ENCODE peak calls at places on chromosomes 11 and 22, in eight cellular contexts. N is sigmoid colon; H is SJCRH30; G is CD8-positive, alpha-beta T cell; E is heart left ventricle; L is fibroblast of lung; Z is endodermal cell; J is left ventricle myocardium inferior. S is an unnamed sample.

GRCh38 chr11:46253258-46254134 is 24.0 kb upstream of the CREB3L1 start:
- DNase-seq in N (no peak), H (no peak), G (no peak), E (no peak), L (no peak), Z (no peak), J (no peak), S (no peak)

GRCh38 chr11:130642994-130643393 is 194.5 kb downstream of the ADAMTS15 start:
- DNase-seq in N (no peak), H (no peak), G (no peak), E (no peak), L (no peak), Z (peak; percentile 58), J (no peak), S (no peak)

GRCh38 chr11:18754308-18754707 is 28.3 kb upstream of the IGSF22 start:
- DNase-seq in N (no peak), H (no peak), G (no peak), E (no peak), L (peak; percentile 59), Z (no peak), J (no peak), S (no peak)

GRCh38 chr11:1868056-1868635 is 15.3 kb downstream of the LSP1 start:
- DNase-seq in N (no peak), H (no peak), G (no peak), E (no peak), L (no peak), Z (no peak), J (peak; percentile 15), S (no peak)

GRCh38 chr11:126853732-126854131 is 146.8 kb downstream of the KIRREL3 start:
- DNase-seq in N (no peak), H (no peak), G (no peak), E (no peak), L (peak; percentile 63), Z (no peak), J (no peak), S (no peak)

GRCh38 chr11:77487790-77488189 is 13.9 kb upstream of the PAK1 start:
- DNase-seq in N (no peak), H (no peak), G (no peak), E (no peak), L (no peak), Z (no peak), J (no peak), S (no peak)

GRCh38 chr11:42422094-42422493 is 889.7 kb upstream of the API5 start:
- DNase-seq in N (no peak), H (no peak), G (no peak), E (no peak), L (peak; percentile 68), Z (no peak), J (no peak), S (no peak)

GRCh38 chr11:69444381-69445130 is 36.9 kb upstream of the LINC01488 start:
- DNase-seq in N (peak; percentile 90), H (no peak), G (no peak), E (peak; percentile 76), L (peak; percentile 90), Z (peak; percentile 91), J (peak; percentile 70), S (peak; percentile 86)

GRCh38 chr11:122697636-122698167 is 42.2 kb downstream of the UBASH3B start:
- DNase-seq in N (no peak), H (no peak), G (peak; percentile 65), E (no peak), L (peak; percentile 65), Z (no peak), J (no peak), S (no peak)

GRCh38 chr22:36077261-36077660 is 48.6 kb upstream of the RBFOX2 start:
- DNase-seq in N (no peak), H (no peak), G (no peak), E (no peak), L (peak; percentile 40), Z (no peak), J (no peak), S (no peak)

GRCh38 chr11:1176224-1177019 is 18.7 kb downstream of the MUC5AC start:
- DNase-seq in N (no peak), H (no peak), G (no peak), E (no peak), L (no peak), Z (no peak), J (no peak), S (no peak)

GRCh38 chr11:19714387-19715363 is 2.0 kb downstream of the NAV2 start:
- DNase-seq in N (peak; percentile 84), H (peak; percentile 27), G (no peak), E (peak; percentile 81), L (peak; percentile 89), Z (peak; percentile 78), J (peak; percentile 53), S (peak; percentile 71)

GRCh38 chr11:123144707-123145106 is 50.3 kb downstream of the CLMP start:
- DNase-seq in N (no peak), H (no peak), G (no peak), E (no peak), L (no peak), Z (no peak), J (no peak), S (no peak)

GRCh38 chr11:106463796-106464201 is 386.3 kb downstream of the AASDHPPT start:
- DNase-seq in N (no peak), H (no peak), G (no peak), E (no peak), L (peak; percentile 66), Z (no peak), J (no peak), S (no peak)

GRCh38 chr11:1499899-1500298 is 13.3 kb upstream of the MOB2 start:
- DNase-seq in N (peak; percentile 53), H (no peak), G (no peak), E (no peak), L (no peak), Z (no peak), J (no peak), S (no peak)

GRCh38 chr22:46842606-46843005 is 80.2 kb downstream of the TBC1D22A start:
- DNase-seq in N (peak; percentile 76), H (no peak), G (no peak), E (no peak), L (no peak), Z (peak; percentile 27), J (no peak), S (no peak)

GRCh38 chr11:85752890-85753581 is 57.9 kb downstream of the SYTL2 start:
- DNase-seq in N (no peak), H (no peak), G (peak; percentile 97), E (peak; percentile 24), L (no peak), Z (no peak), J (no peak), S (no peak)

GRCh38 chr22:41285820-41286638 is at the start of gene RANGAP1:
- DNase-seq in N (peak; percentile 98), H (peak; percentile 97), G (peak; percentile 99), E (peak; percentile 98), L (peak; percentile 98), Z (peak; percentile 99), J (peak; percentile 98), S (peak; percentile 96)
- H3K4me1 ChIP-seq in N (peaks cover 18% of the 10 kb centered on the region), H (peaks cover 15% of the 10 kb centered on the region), G (peaks cover 15% of the 10 kb centered on the region), E (peaks cover 14% of the 10 kb centered on the region), L (peaks cover 27% of the 10 kb centered on the region), Z (peaks cover 21% of the 10 kb centered on the region), J (peaks cover 29% of the 10 kb centered on the region), S (peaks cover 14% of the 10 kb centered on the region)

GRCh38 chr11:64449381-64450167 is 90.6 kb downstream of the RPS6KA4 start:
- DNase-seq in N (peak; percentile 66), H (peak; percentile 84), G (peak; percentile 69), E (peak; percentile 52), L (peak; percentile 29), Z (peak; percentile 95), J (peak; percentile 36), S (no peak)
- H3K4me3 ChIP-seq in N (peak overlapping the region; percentile 40), H (peak overlapping the region; percentile 7), G (peak overlapping the region; percentile 49), E (peak overlapping the region; percentile 40), L (peak overlapping the region; percentile 34), Z (peak overlapping the region; percentile 68), J (peak overlapping the region; percentile 57), S (peak overlapping the region; percentile 40)

DNA sequence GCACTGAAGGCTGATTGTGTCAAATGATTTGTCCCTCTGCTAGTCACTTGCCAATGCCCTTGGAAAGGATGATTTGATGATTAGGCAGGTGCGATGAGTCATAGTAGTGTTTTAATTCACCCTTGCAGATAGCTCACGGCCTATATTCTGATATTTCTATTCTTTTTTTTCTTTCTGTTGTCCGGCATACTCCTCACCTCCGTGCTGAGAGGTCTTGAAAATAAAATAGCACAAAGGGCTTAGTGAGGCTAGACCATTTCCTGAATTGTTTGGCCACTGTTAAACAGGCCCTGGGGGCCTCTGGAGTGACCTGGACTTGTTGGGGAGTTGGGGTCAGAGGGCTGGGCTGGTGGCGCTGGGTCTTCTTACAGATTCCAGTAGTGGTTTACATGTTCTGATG is 99.8 kb downstream of the ZBTB16 start:
- DNase-seq in N (peak; percentile 74), H (no peak), G (no peak), E (no peak), L (no peak), Z (no peak), J (no peak), S (no peak)
- H3K4me1 ChIP-seq in N (peaks cover 92% of the 10 kb centered on the region), H (peaks cover 10% of the 10 kb centered on the region), G (peaks cover 60% of the 10 kb centered on the region), E (peaks cover 93% of the 10 kb centered on the region), L (peaks cover 14% of the 10 kb centered on the region), Z (no peaks in the 10 kb centered on the region), J (peaks cover 96% of the 10 kb centered on the region), S (no peaks in the 10 kb centered on the region)

GRCh38 chr11:64864135-64864472 is 14.3 kb downstream of the EHD1 start:
- DNase-seq in N (no peak), H (no peak), G (no peak), E (no peak), L (no peak), Z (no peak), J (no peak), S (no peak)

GRCh38 chr11:64863381-64864060 is 14.9 kb downstream of the EHD1 start:
- DNase-seq in N (peak; percentile 81), H (peak; percentile 71), G (no peak), E (no peak), L (no peak), Z (no peak), J (no peak), S (no peak)

GRCh38 chr11:64865286-64866172 is 12.9 kb downstream of the EHD1 start:
- DNase-seq in N (no peak), H (no peak), G (no peak), E (no peak), L (peak; percentile 85), Z (no peak), J (no peak), S (no peak)

GRCh38 chr11:64866173-64866491 is 12.3 kb downstream of the EHD1 start:
- DNase-seq in N (no peak), H (no peak), G (no peak), E (no peak), L (no peak), Z (no peak), J (no peak), S (no peak)

DNA sequence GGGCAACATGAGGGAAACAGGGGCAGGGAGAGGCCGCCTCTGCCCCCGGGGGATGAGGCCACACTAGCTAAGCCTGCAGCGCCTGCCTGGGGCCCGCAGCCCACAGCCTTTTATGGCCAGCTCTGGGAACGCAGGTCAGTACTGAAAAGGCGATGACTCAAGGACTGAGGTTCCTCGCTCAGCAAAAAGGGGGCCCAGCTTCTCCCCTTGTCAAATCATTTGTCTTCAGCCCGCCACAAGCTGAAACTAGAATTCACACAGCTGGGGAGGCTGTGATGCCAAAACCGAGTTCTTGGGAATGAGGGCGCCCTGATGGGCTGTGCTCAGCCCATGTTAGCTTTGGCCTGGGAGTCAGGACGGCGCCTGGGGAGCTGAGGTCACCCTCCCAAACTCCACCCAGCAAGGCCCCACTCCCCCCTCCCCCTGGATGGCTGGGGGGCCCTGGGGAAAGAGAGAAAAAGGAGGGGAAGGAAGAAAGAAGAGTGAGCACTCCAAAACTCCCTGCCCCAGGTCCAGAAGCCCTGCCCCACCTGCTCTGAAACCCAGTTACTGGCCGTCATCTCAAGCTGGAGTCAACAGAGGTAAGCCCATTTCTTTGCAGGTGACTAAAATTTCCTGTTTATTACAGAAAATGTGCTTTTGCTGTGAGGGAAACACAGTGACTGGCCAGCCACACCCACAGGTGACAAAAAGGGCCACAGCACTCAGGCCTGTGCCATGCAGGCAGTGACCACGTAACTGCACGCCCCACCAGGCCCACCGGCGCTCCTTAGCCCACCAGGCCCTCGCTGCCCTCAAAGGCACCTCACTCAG is 13.7 kb downstream of the EHD1 start:
- DNase-seq in N (peak; percentile 94), H (peak; percentile 82), G (no peak), E (peak; percentile 80), L (peak; percentile 98), Z (no peak), J (peak; percentile 75), S (peak; percentile 86)
- H3K4me3 ChIP-seq in N (peak overlapping the region; percentile 17), H (peak overlapping the region; percentile 25), G (peak overlapping the region; percentile 36), E (peak overlapping the region; percentile 14), L (peak overlapping the region; percentile 46), Z (no peak overlapping the region), J (peak overlapping the region; percentile 49), S (peak overlapping the region; percentile 14)